ENCODE peak calls at places on chromosomes 16 and 17, in five cellular contexts. M is choroid plexus epithelial cell, E is neural crest cell, D is OCI-M1, N is IMR-90. B is an unnamed sample.
A peak's percentile ranks its signal among the peaks of the same experiment; 100 is the strongest.

GRCh38 chr17:4230142-4230541 is 33.6 kb downstream of the ANKFY1 start:
- DNase-seq in M (peak; percentile 94), E (no peak), D (no peak), N (peak; percentile 97), B (no peak)

GRCh38 chr16:27460663-27461482 is 58.9 kb downstream of the IL21R start:
- DNase-seq in M (peak; percentile 28), E (no peak), D (no peak), N (no peak), B (no peak)

GRCh38 chr16:75456971-75457370 is 7.5 kb downstream of the TMEM170A start:
- DNase-seq in M (no peak), E (no peak), D (no peak), N (no peak), B (no peak)

GRCh38 chr17:42194133-42194899 is at the start of gene GHDC:
- DNase-seq in M (peak; percentile 81), E (peak; percentile 58), D (peak; percentile 91), N (peak; percentile 64), B (peak; percentile 89)

GRCh38 chr16:82629441-82630027 is 2.8 kb downstream of the CDH13 start:
- DNase-seq in M (no peak), E (no peak), D (no peak), N (peak; percentile 34), B (no peak)

GRCh38 chr17:52201764-52202571 is 43.5 kb upstream of the CA10 start:
- DNase-seq in M (no peak), E (no peak), D (peak; percentile 3), N (no peak), B (no peak)

GRCh38 chr16:2966803-2967184 is 2.4 kb upstream of the PAQR4 start:
- DNase-seq in M (peak; percentile 16), E (no peak), D (no peak), N (no peak), B (no peak)

GRCh38 chr17:39486242-39486641 is 25.0 kb downstream of the CDK12 start:
- DNase-seq in M (peak; percentile 58), E (no peak), D (no peak), N (peak; percentile 77), B (no peak)

GRCh38 chr17:45930420-45930951 is 36.1 kb downstream of the MAPT start:
- DNase-seq in M (no peak), E (no peak), D (no peak), N (no peak), B (no peak)

GRCh38 chr16:30434852-30435251 is 5.0 kb upstream of the DCTPP1 start:
- DNase-seq in M (no peak), E (no peak), D (no peak), N (no peak), B (no peak)

GRCh38 chr17:5840811-5841446 is 229.2 kb upstream of the WSCD1 start:
- DNase-seq in M (no peak), E (no peak), D (no peak), N (no peak), B (no peak)

GRCh38 chr17:40564195-40564882 is 933 bp downstream of the CCR7 start:
- DNase-seq in M (no peak), E (no peak), D (no peak), N (no peak), B (no peak)

GRCh38 chr17:63930951-63931575 is 1.1 kb downstream of the CD79B start:
- DNase-seq in M (no peak), E (no peak), D (peak; percentile 46), N (no peak), B (peak; percentile 88)

GRCh38 chr17:78583091-78583490 is 5.9 kb upstream of the DNAH17 start:
- DNase-seq in M (peak; percentile 44), E (no peak), D (no peak), N (no peak), B (no peak)

GRCh38 chr16:69593756-69594155 is 28.0 kb downstream of the NFAT5 start:
- DNase-seq in M (no peak), E (no peak), D (no peak), N (no peak), B (no peak)

GRCh38 chr16:67881557-67882220 is 3.0 kb upstream of the NRN1L start:
- DNase-seq in M (no peak), E (no peak), D (no peak), N (no peak), B (peak; percentile 77)

GRCh38 chr17:82101301-82101715 is 3.3 kb upstream of the FASN start:
- DNase-seq in M (no peak), E (no peak), D (no peak), N (no peak), B (peak; percentile 46)

GRCh38 chr17:28404812-28405570 is 1.0 kb downstream of the SLC46A1 start:
- DNase-seq in M (no peak), E (no peak), D (no peak), N (no peak), B (peak; percentile 52)

GRCh38 chr17:57403241-57403640 is 146.9 kb downstream of the MSI2 start:
- DNase-seq in M (no peak), E (no peak), D (no peak), N (no peak), B (no peak)

GRCh38 chr17:28187931-28188330 is 131.1 kb upstream of the TMEM97 start:
- DNase-seq in M (no peak), E (no peak), D (no peak), N (no peak), B (no peak)

GRCh38 chr16:89564476-89565255 is 4.2 kb downstream of the RPL13 start:
- DNase-seq in M (no peak), E (no peak), D (peak; percentile 60), N (no peak), B (no peak)

GRCh38 chr16:74730049-74730683 is 29.5 kb upstream of the MLKL start:
- DNase-seq in M (no peak), E (no peak), D (no peak), N (no peak), B (no peak)

GRCh38 chr17:59803377-59803757 is 89.4 kb downstream of the TUBD1 start:
- DNase-seq in M (no peak), E (no peak), D (peak; percentile 42), N (no peak), B (no peak)

GRCh38 chr16:4936991-4937781 is at the start of gene PPL:
- DNase-seq in M (no peak), E (no peak), D (no peak), N (no peak), B (peak; percentile 84)

GRCh38 chr17:27540300-27541105 is 84.3 kb downstream of the KSR1 start:
- DNase-seq in M (peak; percentile 100), E (no peak), D (peak; percentile 51), N (peak; percentile 100), B (peak; percentile 88)

GRCh38 chr16:66508261-66508913 is 41.5 kb downstream of the TK2 start:
- DNase-seq in M (no peak), E (no peak), D (no peak), N (no peak), B (no peak)

GRCh38 chr16:80341242-80341641 is 199.6 kb upstream of the DYNLRB2 start:
- DNase-seq in M (no peak), E (no peak), D (no peak), N (no peak), B (no peak)

B was measured in Right ventricle myocardium superior.